ENCODE peak calls at places on chromosome 5, in seven cellular contexts. One of them, this sample, is unnamed.

GRCh38 chr5:35826056-35826455 is 30.6 kb upstream of the IL7R start:
- DNase-seq in T follicular helper cell: no peak
- DNase-seq in T1000: no peak
- DNase-seq in mucosa of descending colon: no peak
- DNase-seq in NAMALWA: no peak
- DNase-seq in lower leg skin: no peak
- DNase-seq in iPS-NIHi11: no peak
- DNase-seq in this sample: no peak

GRCh38 chr5:131019601-131020315 is 145.3 kb downstream of the HINT1 start:
- DNase-seq in lower leg skin: no peak
- DNase-seq in T follicular helper cell: no peak
- DNase-seq in iPS-NIHi11: no peak
- DNase-seq in mucosa of descending colon: peak; percentile 67
- DNase-seq in NAMALWA: no peak
- DNase-seq in T1000: no peak
- DNase-seq in this sample: no peak

GRCh38 chr5:150559701-150560100 is 51.8 kb downstream of the NDST1 start:
- DNase-seq in T follicular helper cell: no peak
- DNase-seq in T1000: no peak
- DNase-seq in iPS-NIHi11: no peak
- DNase-seq in NAMALWA: no peak
- DNase-seq in mucosa of descending colon: no peak
- DNase-seq in lower leg skin: no peak
- DNase-seq in this sample: no peak

GRCh38 chr5:73119492-73120157 is 750 bp upstream of the TMEM171 start:
- DNase-seq in NAMALWA: no peak
- DNase-seq in T1000: no peak
- DNase-seq in iPS-NIHi11: peak; percentile 50
- DNase-seq in mucosa of descending colon: peak; percentile 83
- DNase-seq in lower leg skin: no peak
- DNase-seq in T follicular helper cell: no peak
- DNase-seq in this sample: no peak

GRCh38 chr5:119355244-119355635 is 579 bp upstream of the TNFAIP8 start:
- DNase-seq in NAMALWA: peak; percentile 65
- DNase-seq in iPS-NIHi11: peak; percentile 31
- DNase-seq in lower leg skin: no peak
- DNase-seq in T1000: no peak
- DNase-seq in mucosa of descending colon: no peak
- DNase-seq in T follicular helper cell: peak; percentile 37
- DNase-seq in this sample: no peak

GRCh38 chr5:84791730-84792129 is 407.1 kb upstream of the EDIL3 start:
- DNase-seq in iPS-NIHi11: no peak
- DNase-seq in T1000: no peak
- DNase-seq in T follicular helper cell: no peak
- DNase-seq in mucosa of descending colon: no peak
- DNase-seq in NAMALWA: no peak
- DNase-seq in lower leg skin: no peak
- DNase-seq in this sample: no peak

GRCh38 chr5:95486185-95486584 is 68.6 kb downstream of the SKIC3 start:
- DNase-seq in T1000: no peak
- DNase-seq in iPS-NIHi11: no peak
- DNase-seq in lower leg skin: no peak
- DNase-seq in NAMALWA: no peak
- DNase-seq in mucosa of descending colon: no peak
- DNase-seq in T follicular helper cell: no peak
- DNase-seq in this sample: no peak

GRCh38 chr5:58450811-58451629 is 8.9 kb downstream of the PLK2 start:
- DNase-seq in iPS-NIHi11: no peak
- DNase-seq in NAMALWA: no peak
- DNase-seq in T1000: no peak
- DNase-seq in lower leg skin: no peak
- DNase-seq in mucosa of descending colon: no peak
- DNase-seq in T follicular helper cell: no peak
- DNase-seq in this sample: no peak

GRCh38 chr5:173640166-173640804 is 23.8 kb upstream of the BOD1 start:
- DNase-seq in iPS-NIHi11: no peak
- DNase-seq in T follicular helper cell: no peak
- DNase-seq in lower leg skin: no peak
- DNase-seq in NAMALWA: no peak
- DNase-seq in T1000: no peak
- DNase-seq in mucosa of descending colon: no peak
- DNase-seq in this sample: no peak

GRCh38 chr5:152349683-152350526 is 55.2 kb downstream of the NMUR2 start:
- DNase-seq in T1000: no peak
- DNase-seq in lower leg skin: no peak
- DNase-seq in NAMALWA: peak; percentile 50
- DNase-seq in T follicular helper cell: peak; percentile 7
- DNase-seq in iPS-NIHi11: peak; percentile 59
- DNase-seq in mucosa of descending colon: no peak
- DNase-seq in this sample: no peak

GRCh38 chr5:150295172-150295611 is 5.6 kb upstream of the CAMK2A start:
- DNase-seq in mucosa of descending colon: no peak
- DNase-seq in NAMALWA: no peak
- DNase-seq in lower leg skin: peak; percentile 91
- DNase-seq in T follicular helper cell: no peak
- DNase-seq in iPS-NIHi11: no peak
- DNase-seq in T1000: peak; percentile 49
- DNase-seq in this sample: no peak

GRCh38 chr5:11607944-11608343 is 296.3 kb downstream of the CTNND2 start:
- DNase-seq in mucosa of descending colon: no peak
- DNase-seq in T follicular helper cell: no peak
- DNase-seq in iPS-NIHi11: no peak
- DNase-seq in T1000: no peak
- DNase-seq in lower leg skin: no peak
- DNase-seq in NAMALWA: no peak
- DNase-seq in this sample: no peak

GRCh38 chr5:76673125-76673524 is 42.8 kb upstream of the F2R start:
- DNase-seq in T1000: no peak
- DNase-seq in T follicular helper cell: no peak
- DNase-seq in lower leg skin: no peak
- DNase-seq in NAMALWA: no peak
- DNase-seq in mucosa of descending colon: no peak
- DNase-seq in iPS-NIHi11: no peak
- DNase-seq in this sample: no peak

GRCh38 chr5:116576043-116576713 is 1.6 kb upstream of the SEMA6A start:
- DNase-seq in iPS-NIHi11: peak; percentile 89
- DNase-seq in T1000: no peak
- DNase-seq in lower leg skin: peak; percentile 92
- DNase-seq in mucosa of descending colon: peak; percentile 78
- DNase-seq in T follicular helper cell: no peak
- DNase-seq in NAMALWA: peak; percentile 73
- DNase-seq in this sample: no peak

GRCh38 chr5:66830636-66831035 is 234.4 kb downstream of the MAST4 start:
- DNase-seq in T1000: no peak
- DNase-seq in lower leg skin: no peak
- DNase-seq in T follicular helper cell: no peak
- DNase-seq in mucosa of descending colon: no peak
- DNase-seq in iPS-NIHi11: no peak
- DNase-seq in NAMALWA: peak; percentile 12
- DNase-seq in this sample: no peak

GRCh38 chr5:149141957-149142851 is 911 bp downstream of the ABLIM3 start:
- DNase-seq in mucosa of descending colon: no peak
- DNase-seq in iPS-NIHi11: peak; percentile 28
- DNase-seq in T follicular helper cell: no peak
- DNase-seq in NAMALWA: no peak
- DNase-seq in T1000: no peak
- DNase-seq in lower leg skin: no peak
- DNase-seq in this sample: peak; percentile 40

GRCh38 chr5:9658726-9659125 is 28.6 kb upstream of the TAS2R1 start:
- DNase-seq in mucosa of descending colon: no peak
- DNase-seq in NAMALWA: no peak
- DNase-seq in iPS-NIHi11: no peak
- DNase-seq in T1000: no peak
- DNase-seq in lower leg skin: no peak
- DNase-seq in T follicular helper cell: no peak
- DNase-seq in this sample: no peak

GRCh38 chr5:126503602-126504104 is 80.4 kb downstream of the GRAMD2B start:
- DNase-seq in T follicular helper cell: no peak
- DNase-seq in mucosa of descending colon: no peak
- DNase-seq in NAMALWA: no peak
- DNase-seq in iPS-NIHi11: no peak
- DNase-seq in lower leg skin: no peak
- DNase-seq in T1000: no peak
- DNase-seq in this sample: peak; percentile 65

GRCh38 chr5:137289856-137290255 is 209.3 kb downstream of the SPOCK1 start:
- DNase-seq in T follicular helper cell: no peak
- DNase-seq in iPS-NIHi11: no peak
- DNase-seq in lower leg skin: no peak
- DNase-seq in NAMALWA: no peak
- DNase-seq in mucosa of descending colon: no peak
- DNase-seq in T1000: no peak
- DNase-seq in this sample: no peak

GRCh38 chr5:31934156-31934555 is 240.0 kb downstream of the GOLPH3 start:
- DNase-seq in mucosa of descending colon: no peak
- DNase-seq in lower leg skin: no peak
- DNase-seq in NAMALWA: no peak
- DNase-seq in T follicular helper cell: no peak
- DNase-seq in T1000: no peak
- DNase-seq in iPS-NIHi11: peak; percentile 67
- DNase-seq in this sample: no peak

GRCh38 chr5:139708434-139708849 is 60.3 kb downstream of the CXXC5 start:
- DNase-seq in lower leg skin: no peak
- DNase-seq in iPS-NIHi11: no peak
- DNase-seq in NAMALWA: peak; percentile 58
- DNase-seq in T follicular helper cell: no peak
- DNase-seq in mucosa of descending colon: no peak
- DNase-seq in T1000: no peak
- DNase-seq in this sample: no peak

GRCh38 chr5:66881475-66882161 is 285.4 kb downstream of the MAST4 start:
- DNase-seq in T follicular helper cell: no peak
- DNase-seq in NAMALWA: no peak
- DNase-seq in mucosa of descending colon: no peak
- DNase-seq in lower leg skin: no peak
- DNase-seq in iPS-NIHi11: no peak
- DNase-seq in T1000: no peak
- DNase-seq in this sample: no peak

GRCh38 chr5:126931968-126932622 is 98.3 kb downstream of the MARCHF3 start:
- DNase-seq in NAMALWA: no peak
- DNase-seq in iPS-NIHi11: no peak
- DNase-seq in mucosa of descending colon: no peak
- DNase-seq in T follicular helper cell: no peak
- DNase-seq in lower leg skin: no peak
- DNase-seq in T1000: no peak
- DNase-seq in this sample: no peak

GRCh38 chr5:82605441-82605973 is 327.4 kb upstream of the RPS23 start:
- DNase-seq in T follicular helper cell: no peak
- DNase-seq in iPS-NIHi11: no peak
- DNase-seq in mucosa of descending colon: no peak
- DNase-seq in lower leg skin: no peak
- DNase-seq in NAMALWA: no peak
- DNase-seq in T1000: no peak
- DNase-seq in this sample: no peak

GRCh38 chr5:52784741-52785140 is 3.0 kb upstream of the ITGA1 start:
- DNase-seq in mucosa of descending colon: no peak
- DNase-seq in lower leg skin: no peak
- DNase-seq in T1000: no peak
- DNase-seq in NAMALWA: no peak
- DNase-seq in T follicular helper cell: no peak
- DNase-seq in iPS-NIHi11: no peak
- DNase-seq in this sample: no peak

This sample was measured in tibial nerve.